ENCODE peak calls at places on chromosome 16, in four cellular contexts. Q, P, D and B are unnamed samples.

GRCh38 chr16:50624449-50624782 is 56.7 kb downstream of the SNX20 start:
- DNase-seq in Q (no peak), P (no peak), D (no peak), B (no peak)

GRCh38 chr16:50599494-50599893 is 51.3 kb downstream of the NKD1 start:
- DNase-seq in Q (no peak), P (no peak), D (no peak), B (no peak)

GRCh38 chr16:11309895-11310633 is 28.9 kb upstream of the PRM1 start:
- DNase-seq in Q (no peak), P (no peak), D (no peak), B (no peak)

GRCh38 chr16:49478107-49478506 is 104.5 kb downstream of the C16orf78 start:
- DNase-seq in Q (no peak), P (no peak), D (no peak), B (no peak)

GRCh38 chr16:71807905-71808592 is 585 bp downstream of the AP1G1 start:
- DNase-seq in Q (peak; percentile 39), P (peak; percentile 21), D (peak; percentile 5), B (peak; percentile 52)

GRCh38 chr16:29840240-29840639 is 20.0 kb downstream of the MVP start:
- DNase-seq in Q (no peak), P (no peak), D (no peak), B (no peak)

GRCh38 chr16:14449790-14450463 is 180.1 kb downstream of the PARN start:
- DNase-seq in Q (no peak), P (peak; percentile 57), D (no peak), B (peak; percentile 93)

GRCh38 chr16:3868967-3869366 is 11.5 kb downstream of the CREBBP start:
- DNase-seq in Q (no peak), P (no peak), D (no peak), B (no peak)

GRCh38 chr16:51822471-51822870 is 671.4 kb upstream of the SALL1 start:
- DNase-seq in Q (no peak), P (no peak), D (no peak), B (no peak)

GRCh38 chr16:58732545-58733247 is 1.4 kb downstream of the GOT2 start:
- DNase-seq in Q (peak; percentile 10), P (peak; percentile 42), D (no peak), B (no peak)

GRCh38 chr16:72848045-72848410 is 199.9 kb downstream of the ZFHX3 start:
- DNase-seq in Q (no peak), P (no peak), D (no peak), B (no peak)

GRCh38 chr16:72845322-72846020 is 202.5 kb downstream of the ZFHX3 start:
- DNase-seq in Q (no peak), P (no peak), D (no peak), B (no peak)

GRCh38 chr16:72847187-72848044 is 200.5 kb downstream of the ZFHX3 start:
- DNase-seq in Q (peak; percentile 67), P (peak; percentile 36), D (no peak), B (no peak)

GRCh38 chr16:72844225-72844920 is 203.6 kb downstream of the ZFHX3 start:
- DNase-seq in Q (no peak), P (no peak), D (peak; percentile 61), B (no peak)

GRCh38 chr16:72846594-72846993 is 201.3 kb downstream of the ZFHX3 start:
- DNase-seq in Q (no peak), P (no peak), D (no peak), B (no peak)
- H2AK5ac ChIP-seq in Q (no peak overlapping the region), P (no peak overlapping the region), D (peak overlapping the region; percentile 33), B (no peak overlapping the region)

GRCh38 chr16:85393674-85394510 is 219.2 kb upstream of the GSE1 start:
- DNase-seq in Q (peak; percentile 59), P (peak; percentile 40), D (peak; percentile 56), B (peak; percentile 63)
- H2AK5ac ChIP-seq in Q (no peak overlapping the region), P (peak overlapping the region; percentile 77), D (peak overlapping the region; percentile 92), B (peak overlapping the region; percentile 37)

GRCh38 chr16:89365044-89365467 is 125.3 kb downstream of the ANKRD11 start:
- DNase-seq in Q (no peak), P (peak; percentile 95), D (no peak), B (peak; percentile 57)

GRCh38 chr16:89364603-89365002 is 125.8 kb downstream of the ANKRD11 start:
- DNase-seq in Q (no peak), P (peak; percentile 81), D (no peak), B (no peak)

GRCh38 chr16:89365996-89366395 is 124.4 kb downstream of the ANKRD11 start:
- DNase-seq in Q (no peak), P (no peak), D (no peak), B (no peak)

GRCh38 chr16:89361756-89362155 is 128.6 kb downstream of the ANKRD11 start:
- DNase-seq in Q (no peak), P (no peak), D (no peak), B (no peak)

GRCh38 chr16:89363621-89364393 is 126.6 kb downstream of the ANKRD11 start:
- DNase-seq in Q (peak; percentile 85), P (peak; percentile 86), D (no peak), B (peak; percentile 59)
- H2AK5ac ChIP-seq in Q (no peak overlapping the region), P (peak overlapping the region; percentile 40), D (peak overlapping the region; percentile 27), B (peak overlapping the region; percentile 15)

DNA sequence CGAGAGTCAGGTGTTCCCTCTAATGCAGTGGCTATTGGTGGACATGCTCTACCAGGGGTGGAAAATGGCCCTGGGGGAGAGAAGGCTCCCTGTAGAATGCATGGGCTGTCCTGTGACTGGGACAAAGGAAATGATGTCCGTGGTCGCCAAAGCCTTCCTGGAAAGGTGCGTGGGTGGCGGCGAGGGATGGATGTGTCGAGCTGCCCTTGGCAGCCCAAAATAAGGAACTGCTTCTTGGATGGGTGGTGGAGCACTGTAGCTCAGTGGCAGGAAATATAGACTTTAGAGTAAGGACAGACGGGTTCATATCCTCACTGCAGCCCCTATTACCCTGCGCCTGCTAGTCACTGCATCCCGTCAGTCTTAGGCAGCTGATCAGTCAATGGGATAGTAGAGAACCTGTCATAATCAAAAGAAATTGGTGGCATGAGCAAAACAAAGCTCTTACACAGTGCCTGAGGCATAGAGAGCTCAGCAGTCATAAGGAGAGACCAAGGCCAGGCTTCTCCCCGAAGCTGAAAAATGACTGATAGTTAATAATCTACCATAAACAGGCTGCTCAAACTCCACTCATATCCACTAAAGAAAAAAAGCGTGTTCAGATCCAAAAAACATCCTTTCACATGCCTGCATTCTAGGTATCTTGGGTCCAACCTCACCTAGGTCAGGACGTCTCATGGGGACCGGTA is 123.5 kb upstream of the PLCG2 start:
- DNase-seq in Q (no peak), P (no peak), D (no peak), B (no peak)
- H2AK5ac ChIP-seq in Q (no peak overlapping the region), P (no peak overlapping the region), D (no peak overlapping the region), B (no peak overlapping the region)

GRCh38 chr16:64440421-64440831 is 681.4 kb downstream of the CDH11 start:
- DNase-seq in Q (no peak), P (peak; percentile 99), D (no peak), B (no peak)

GRCh38 chr16:64440005-64440404 is 681.9 kb downstream of the CDH11 start:
- DNase-seq in Q (no peak), P (no peak), D (no peak), B (no peak)

GRCh38 chr16:64437706-64438329 is 684.0 kb downstream of the CDH11 start:
- DNase-seq in Q (no peak), P (no peak), D (no peak), B (no peak)

DNA sequence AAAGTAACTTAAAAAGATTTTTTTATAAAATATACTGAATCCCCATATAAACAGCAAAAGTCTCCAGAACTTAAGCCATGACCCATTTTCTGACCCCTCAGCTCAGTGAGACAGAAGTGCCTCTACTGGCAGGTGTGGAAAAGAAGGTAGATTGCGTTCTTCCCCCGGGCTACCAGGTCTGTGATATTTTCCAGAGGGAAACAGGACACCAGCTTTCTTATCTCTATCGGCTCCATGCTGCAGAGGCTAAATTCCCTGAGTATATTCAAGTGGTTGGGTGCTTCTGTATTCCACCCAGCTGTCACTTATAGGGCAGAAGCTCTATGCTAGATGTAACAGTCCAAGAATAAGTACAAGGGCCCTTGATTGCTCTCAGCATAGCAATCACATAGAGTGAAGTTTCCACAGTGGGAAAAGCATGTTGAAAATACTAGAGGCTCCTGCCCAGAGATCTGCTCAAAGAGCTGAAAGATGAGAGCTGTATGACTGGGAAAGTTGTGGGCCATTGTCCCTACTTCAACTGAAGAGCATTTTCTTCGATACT is 687.3 kb downstream of the CDH11 start:
- DNase-seq in Q (no peak), P (no peak), D (no peak), B (no peak)
- H2AK5ac ChIP-seq in Q (no peak overlapping the region), P (peak overlapping the region; percentile 39), D (no peak overlapping the region), B (no peak overlapping the region)